ENCODE peak calls at places on chromosomes 11 and 22, in nine cellular contexts. X is prostate gland, P is GM12865, O is thoracic aorta, L is Calu3, N is right lobe of liver, M is ovary, H is PC-9, I is heart left ventricle. S is an unnamed sample.

GRCh38 chr11:93236741-93237675 is 39.2 kb upstream of the SLC36A4 start:
- DNase-seq in N (no peak), X (peak; percentile 54), I (no peak), O (no peak), L (peak; percentile 35), M (peak; percentile 15), P (peak; percentile 54), H (peak; percentile 39), S (peak; percentile 64)

GRCh38 chr11:83166193-83166866 is 9.4 kb downstream of the PCF11 start:
- DNase-seq in M (no peak), H (no peak), X (no peak), N (no peak), O (no peak), I (no peak), P (no peak), L (no peak), S (no peak)

GRCh38 chr11:133966924-133967598 is 10.3 kb upstream of the IGSF9B start:
- DNase-seq in O (no peak), I (peak; percentile 73), L (no peak), N (no peak), P (no peak), X (no peak), M (no peak), H (no peak), S (no peak)

GRCh38 chr22:19727310-19728150 is 4.2 kb downstream of the GP1BB start:
- DNase-seq in X (no peak), N (no peak), L (no peak), P (no peak), M (no peak), O (no peak), H (no peak), I (no peak), S (no peak)

GRCh38 chr11:14623036-14623435 is 20.6 kb upstream of the PDE3B start:
- DNase-seq in L (no peak), M (no peak), P (no peak), H (no peak), O (no peak), X (no peak), N (no peak), I (no peak), S (no peak)

GRCh38 chr11:57742087-57742452 is 779 bp downstream of the SELENOH start:
- DNase-seq in O (no peak), H (no peak), L (no peak), P (no peak), I (no peak), M (no peak), X (no peak), N (no peak), S (no peak)

GRCh38 chr11:119490253-119491006 is 67.5 kb upstream of the THY1 start:
- DNase-seq in O (no peak), P (no peak), H (no peak), M (no peak), I (no peak), X (no peak), L (no peak), N (no peak), S (no peak)

GRCh38 chr11:34830648-34831047 is 85.5 kb downstream of the APIP start:
- DNase-seq in P (no peak), M (no peak), O (no peak), I (peak; percentile 65), X (no peak), H (no peak), N (no peak), L (no peak), S (peak; percentile 56)

GRCh38 chr22:28243539-28243938 is 324.5 kb upstream of the PITPNB start:
- DNase-seq in N (no peak), L (no peak), M (no peak), H (no peak), I (no peak), O (no peak), X (no peak), P (no peak), S (no peak)

GRCh38 chr11:64971421-64972233 is at the start of gene MAJIN:
- DNase-seq in M (peak; percentile 78), X (peak; percentile 55), I (peak; percentile 92), N (peak; percentile 89), P (peak; percentile 96), O (peak; percentile 32), L (peak; percentile 62), H (peak; percentile 66), S (peak; percentile 84)

GRCh38 chr11:33967451-33967850 is 75.6 kb upstream of the LMO2 start:
- DNase-seq in M (no peak), H (no peak), L (no peak), X (no peak), I (no peak), P (no peak), N (no peak), O (no peak), S (no peak)

GRCh38 chr11:69301491-69302401 is 7.8 kb downstream of the MYEOV start:
- DNase-seq in P (no peak), M (no peak), H (peak; percentile 99), L (peak; percentile 94), X (no peak), I (peak; percentile 44), N (no peak), O (no peak), S (no peak)

GRCh38 chr11:19672591-19673206 is 39.9 kb upstream of the NAV2 start:
- DNase-seq in X (peak; percentile 56), L (no peak), M (no peak), P (no peak), H (no peak), O (no peak), N (no peak), I (no peak), S (no peak)

GRCh38 chr22:37427128-37427710 is at the start of gene ELFN2:
- DNase-seq in P (no peak), H (no peak), I (peak; percentile 56), X (no peak), L (peak; percentile 47), M (no peak), N (no peak), O (no peak), S (no peak)

GRCh38 chr22:37425369-37425768 is 1.9 kb downstream of the ELFN2 start:
- DNase-seq in L (no peak), O (no peak), X (no peak), P (no peak), M (no peak), H (no peak), I (no peak), N (no peak), S (no peak)

GRCh38 chr22:37425800-37426531 is 1.3 kb downstream of the ELFN2 start:
- DNase-seq in O (no peak), H (no peak), X (no peak), I (no peak), M (no peak), N (no peak), L (no peak), P (no peak), S (no peak)

GRCh38 chr22:37427711-37428635 is 694 bp upstream of the ELFN2 start:
- DNase-seq in N (no peak), P (no peak), I (no peak), O (no peak), M (no peak), H (no peak), L (no peak), X (no peak), S (no peak)

DNA sequence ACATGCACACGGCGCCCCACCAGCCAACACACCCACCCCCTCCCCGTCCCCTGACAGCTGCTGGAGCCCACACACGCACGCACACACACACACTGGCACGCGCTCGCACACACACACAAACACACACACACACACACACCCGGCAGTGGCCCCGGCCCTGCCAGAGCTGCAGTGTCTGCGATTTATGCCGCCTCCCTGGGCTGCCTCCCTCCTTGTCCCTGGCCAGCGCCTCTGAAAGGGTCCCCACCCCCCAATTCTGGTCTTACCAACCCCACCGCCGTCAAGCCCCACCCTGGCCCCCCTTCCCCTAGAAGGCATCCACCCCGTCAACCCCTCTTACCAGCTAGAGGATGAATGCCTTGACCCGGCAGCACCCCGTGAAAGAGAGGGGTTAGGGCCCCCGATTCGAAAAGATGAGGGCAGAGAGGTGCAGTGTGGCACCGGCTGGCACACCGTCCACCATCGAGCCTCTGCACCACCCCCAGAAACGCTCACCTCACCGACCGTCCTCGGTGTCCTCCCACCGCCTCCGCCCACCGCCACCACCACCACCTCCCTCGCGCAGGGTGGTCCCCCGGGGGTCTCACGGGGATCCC is 649 bp downstream of the ELFN2 start:
- DNase-seq in O (no peak), X (no peak), N (no peak), I (no peak), L (no peak), P (no peak), M (no peak), H (no peak), S (no peak)
- TF ChIP-seq CTCF in O (no peak), X (no peak), N (no peak), I (no peak), L (no peak), P (no peak), M (no peak), H (no peak), S (no peak)

DNA sequence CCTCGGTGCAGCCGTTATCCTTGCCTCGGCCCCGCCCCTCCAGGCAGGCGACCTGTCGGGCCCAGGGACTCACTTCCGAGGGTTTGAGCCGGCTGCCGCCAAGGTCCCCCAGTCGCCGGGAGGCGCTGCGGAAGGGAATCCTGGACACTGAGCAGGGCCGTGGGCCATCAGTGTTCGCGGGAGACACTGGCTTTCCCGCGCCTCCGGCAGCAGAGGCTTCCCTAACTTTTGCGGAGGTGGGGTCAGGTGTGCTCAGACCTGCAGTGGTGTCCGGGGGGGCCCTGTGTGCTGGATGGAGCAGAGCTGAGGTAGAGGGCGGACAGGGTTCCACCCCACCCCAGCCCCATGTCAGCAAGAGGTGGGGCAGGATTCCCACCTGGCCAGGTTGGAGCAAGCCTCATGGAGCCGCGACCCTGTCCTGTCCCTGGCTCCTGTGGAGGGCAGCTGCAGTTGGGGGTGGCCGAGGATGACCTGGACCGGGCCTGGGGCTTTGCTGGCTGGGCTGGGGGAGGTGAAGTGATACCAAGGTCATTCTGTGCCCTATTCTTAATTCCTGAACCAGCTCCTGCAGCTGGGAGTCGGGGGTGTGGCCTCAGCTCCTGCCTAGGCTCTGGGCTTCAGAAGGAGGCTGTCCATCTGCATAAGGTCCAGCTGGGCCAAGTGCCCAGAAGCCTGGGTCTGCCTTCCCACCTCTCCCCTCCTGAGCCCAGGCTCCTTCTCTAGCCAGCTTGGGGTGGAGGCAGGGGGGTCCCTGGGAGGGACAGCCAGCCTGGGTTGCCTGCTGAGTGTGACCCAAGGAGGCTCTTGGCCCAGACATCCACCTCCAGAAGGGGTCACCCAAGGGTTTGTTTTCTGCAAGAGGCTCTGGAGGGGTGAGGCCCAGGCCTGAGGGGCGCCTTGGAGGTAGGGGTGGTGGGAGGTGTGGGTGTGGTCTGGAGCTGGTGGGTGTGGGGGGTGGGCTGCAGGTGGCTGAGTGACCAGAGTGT is 8.4 kb downstream of the TSPAN4 start:
- DNase-seq in I (no peak), M (peak; percentile 53), O (no peak), N (no peak), H (no peak), L (no peak), P (no peak), X (no peak), S (no peak)
- TF ChIP-seq CTCF in I (no peak), M (no peak), O (no peak), N (no peak), H (no peak), L (no peak), P (peak; percentile 10), X (no peak), S (no peak)

GRCh38 chr11:11230802-11231562 is 122.1 kb downstream of the CSNK2A3 start:
- DNase-seq in N (no peak), L (peak; percentile 28), H (no peak), X (no peak), I (no peak), P (peak; percentile 57), O (no peak), M (no peak), S (peak; percentile 26)
- TF ChIP-seq CTCF in N (no peak), L (no peak), H (peak; percentile 34), X (no peak), I (peak; percentile 17), P (peak; percentile 56), O (no peak), M (no peak), S (no peak)

GRCh38 chr22:38864361-38865191 is 7.4 kb downstream of the CBX6 start:
- DNase-seq in P (no peak), I (peak; percentile 77), H (no peak), X (no peak), O (no peak), M (peak; percentile 62), L (no peak), N (no peak), S (peak; percentile 81)
- TF ChIP-seq CTCF in P (no peak), I (no peak), H (no peak), X (no peak), O (no peak), M (no peak), L (no peak), N (no peak), S (no peak)

S was measured in testis.